ENCODE peak calls at places on chromosome 1, in eight cellular contexts. P, D, H, J, N, T, O and Z are unnamed samples.

GRCh38 chr1:11053758-11054137 is 6.1 kb downstream of the SRM start:
- DNase-seq in D (peak), P (no peak), N (peak), T (peak), O (no peak), J (no peak), H (no peak), Z (no peak)

GRCh38 chr1:3625151-3625907 is 514 bp downstream of the TPRG1L start:
- DNase-seq in D (peak), J (no peak), T (no peak), N (peak), O (peak), P (no peak), H (no peak), Z (no peak)

GRCh38 chr1:180616441-180616840 is 15.4 kb upstream of the XPR1 start:
- DNase-seq in P (no peak), T (no peak), H (no peak), D (no peak), N (no peak), J (no peak), O (no peak), Z (no peak)

GRCh38 chr1:245270972-245271371 is 116.2 kb downstream of the KIF26B start:
- DNase-seq in N (no peak), D (no peak), H (no peak), J (no peak), T (no peak), P (no peak), O (no peak), Z (no peak)

GRCh38 chr1:228408869-228409805 is 2.5 kb upstream of the TRIM11 start:
- DNase-seq in H (no peak), J (no peak), D (no peak), T (no peak), N (no peak), O (no peak), P (no peak), Z (no peak)

GRCh38 chr1:76511226-76511625 is 356.1 kb upstream of the ST6GALNAC5 start:
- DNase-seq in O (no peak), T (no peak), D (peak), H (no peak), J (no peak), N (no peak), P (no peak), Z (no peak)

GRCh38 chr1:226097866-226098625 is 35.5 kb downstream of the H3-3A start:
- DNase-seq in D (no peak), J (no peak), O (no peak), P (no peak), H (no peak), T (no peak), N (no peak), Z (no peak)

GRCh38 chr1:180595966-180596365 is 35.9 kb upstream of the XPR1 start:
- DNase-seq in J (no peak), T (no peak), O (no peak), N (no peak), D (no peak), P (no peak), H (no peak), Z (no peak)

GRCh38 chr1:212699839-212700596 is at the start of gene BATF3:
- DNase-seq in N (no peak), P (no peak), H (peak), T (peak), O (no peak), D (peak), J (peak), Z (no peak)

GRCh38 chr1:85654066-85654782 is 54.0 kb downstream of the ZNHIT6 start:
- DNase-seq in O (no peak), D (no peak), P (no peak), J (no peak), T (no peak), H (no peak), N (no peak), Z (peak)

GRCh38 chr1:158527190-158527815 is 26.9 kb downstream of the OR6Y1 start:
- DNase-seq in P (no peak), N (no peak), T (no peak), H (no peak), D (no peak), O (peak), J (no peak), Z (no peak)

GRCh38 chr1:211830055-211830329 is 571 bp downstream of the LPGAT1 start:
- DNase-seq in J (peak), O (no peak), H (no peak), P (no peak), D (peak), N (no peak), T (peak), Z (no peak)

GRCh38 chr1:221664253-221664652 is 77.6 kb downstream of the DUSP10 start:
- DNase-seq in J (no peak), N (no peak), T (no peak), H (no peak), D (no peak), P (no peak), O (no peak), Z (no peak)

GRCh38 chr1:93275634-93276295 is 69.9 kb upstream of the DR1 start:
- DNase-seq in N (no peak), P (no peak), H (no peak), D (no peak), J (no peak), O (no peak), T (peak), Z (no peak)

GRCh38 chr1:52636701-52637695 is 4.0 kb downstream of the SHISAL2A start:
- DNase-seq in H (no peak), D (peak), J (peak), O (no peak), N (no peak), T (no peak), P (no peak), Z (no peak)

GRCh38 chr1:1629430-1630190 is 2.4 kb upstream of the MMP23B start:
- DNase-seq in H (peak), N (no peak), O (no peak), D (peak), P (no peak), J (peak), T (no peak), Z (no peak)

GRCh38 chr1:221418346-221418745 is 323.5 kb downstream of the DUSP10 start:
- DNase-seq in O (no peak), T (no peak), H (no peak), D (no peak), J (no peak), N (no peak), P (no peak), Z (no peak)

GRCh38 chr1:23555949-23556640 is 3.2 kb downstream of the ID3 start:
- DNase-seq in D (no peak), H (no peak), T (no peak), N (no peak), O (peak), J (no peak), P (no peak), Z (peak)

GRCh38 chr1:160981584-160982411 is 27.2 kb upstream of the ITLN2 start:
- DNase-seq in N (no peak), D (peak), J (no peak), T (no peak), H (no peak), O (no peak), P (no peak), Z (no peak)

GRCh38 chr1:101236546-101237228 is at the start of gene S1PR1:
- DNase-seq in O (no peak), T (peak), P (peak), H (peak), D (peak), N (no peak), J (peak), Z (no peak)

GRCh38 chr1:99441234-99442095 is 177.2 kb downstream of the PLPPR4 start:
- DNase-seq in O (no peak), T (no peak), J (no peak), P (no peak), N (no peak), H (no peak), D (no peak), Z (no peak)

GRCh38 chr1:93015590-93015989 is 54.3 kb upstream of the DIPK1A start:
- DNase-seq in P (no peak), O (no peak), D (no peak), T (no peak), J (no peak), N (no peak), H (no peak), Z (no peak)

GRCh38 chr1:109502368-109502851 is 7.1 kb downstream of the AMIGO1 start:
- DNase-seq in H (no peak), N (peak), O (no peak), J (peak), T (no peak), D (no peak), P (no peak), Z (no peak)

GRCh38 chr1:153629971-153630370 is 1.7 kb downstream of the S100A1 start:
- DNase-seq in D (no peak), N (no peak), T (no peak), O (no peak), P (no peak), H (peak), J (no peak), Z (no peak)

GRCh38 chr1:64515427-64515826 is 45.5 kb downstream of the CACHD1 start:
- DNase-seq in D (no peak), T (no peak), N (no peak), H (peak), O (no peak), P (peak), J (no peak), Z (no peak)

GRCh38 chr1:155012760-155013602 is 10.4 kb downstream of the ZBTB7B start:
- DNase-seq in O (no peak), H (no peak), J (no peak), T (no peak), N (no peak), P (no peak), D (no peak), Z (no peak)

GRCh38 chr1:205438213-205439158 is 16.6 kb upstream of the LEMD1 start:
- DNase-seq in J (no peak), D (no peak), T (peak), N (peak), H (peak), P (peak), O (peak), Z (peak)

GRCh38 chr1:11735854-11736745 is at the start of gene AGTRAP:
- DNase-seq in J (peak), O (peak), N (peak), D (peak), H (peak), T (peak), P (peak), Z (peak)

GRCh38 chr1:206761369-206761768 is 9.2 kb upstream of the IL19 start:
- DNase-seq in J (no peak), D (no peak), P (no peak), T (no peak), N (no peak), H (no peak), O (no peak), Z (no peak)

GRCh38 chr1:160205242-160205973 is at the start of gene PEA15:
- DNase-seq in H (peak), P (peak), T (peak), D (peak), O (no peak), J (peak), N (peak), Z (peak)